ENCODE peak calls at places on chromosome 7, in five cellular contexts. R is B cell; B is stimulated activated CD4-positive, alpha-beta T cell treated with anti-CD3 and anti-CD28 coated beads, Interleukin-15, amount 100 ng/mL, for 1 hour; U is glomerular endothelial cell; J is activated CD4-positive, alpha-beta T cell treated with anti-CD3 and anti-CD28 coated beads, Interleukin-2, amount 50 U/mL, for 24 hours. V is an unnamed sample.

GRCh38 chr7:18444856-18445255 is 50.7 kb upstream of the HDAC9 start:
- DNase-seq in U (no peak), J (no peak), R (no peak), B (no peak), V (no peak)

GRCh38 chr7:779480-779879 is 52.4 kb upstream of the PRKAR1B start:
- DNase-seq in B (no peak), J (no peak), R (no peak), U (no peak), V (no peak)

GRCh38 chr7:21099432-21099831 is 312.7 kb upstream of the SP8 start:
- DNase-seq in B (no peak), R (no peak), U (no peak), J (no peak), V (no peak)

GRCh38 chr7:147824671-147825070 is 765.9 kb upstream of the C7orf33 start:
- DNase-seq in R (no peak), J (no peak), U (no peak), B (no peak), V (no peak)

GRCh38 chr7:155398944-155399343 is 59.0 kb upstream of the EN2 start:
- DNase-seq in R (no peak), B (no peak), U (no peak), J (no peak), V (no peak)

GRCh38 chr7:151243045-151243349 is 5.5 kb downstream of the SMARCD3 start:
- DNase-seq in B (no peak), R (no peak), U (no peak), J (no peak), V (no peak)

GRCh38 chr7:726084-726853 is at the start of gene DNAAF5:
- DNase-seq in B (peak), U (no peak), J (peak), R (peak), V (peak)

GRCh38 chr7:159205833-159206232 is 61.2 kb upstream of the VIPR2 start:
- DNase-seq in J (no peak), B (no peak), R (no peak), U (no peak), V (no peak)

GRCh38 chr7:54773472-54774399 is 14.7 kb upstream of the SEC61G start:
- DNase-seq in R (peak), J (peak), B (peak), U (no peak), V (peak)

GRCh38 chr7:27346531-27347260 is 104.1 kb downstream of the EVX1 start:
- DNase-seq in J (no peak), U (no peak), R (no peak), B (no peak), V (peak)

GRCh38 chr7:121219031-121219430 is 109.8 kb upstream of the WNT16 start:
- DNase-seq in U (no peak), B (no peak), J (no peak), R (no peak), V (no peak)

GRCh38 chr7:44797329-44798258 is 1.1 kb downstream of the PPIA start:
- DNase-seq in U (peak), R (peak), J (peak), B (peak), V (peak)

GRCh38 chr7:133674079-133674478 is 421.2 kb downstream of the EXOC4 start:
- DNase-seq in B (no peak), J (no peak), R (no peak), U (no peak), V (no peak)

GRCh38 chr7:44075296-44076075 is 6.8 kb downstream of the POLM start:
- DNase-seq in U (no peak), R (no peak), B (no peak), J (no peak), V (peak)

V was measured in T47D.